ENCODE peak calls at places on chromosomes 12 and 14, in six cellular contexts. One of them, this sample, is unnamed.

GRCh38 chr12:119780786-119781434 is 96.2 kb downstream of the CIT start:
- DNase-seq in head of caudate nucleus: peak; percentile 58
- DNase-seq in KG1: no peak
- DNase-seq in caudate nucleus: no peak
- DNase-seq in stimulated activated CD8-positive, alpha-beta memory T cell treated with anti-CD3 and anti-CD28 coated beads, Interleukin-7, amount 100 ng/mL, for 4 hours: no peak
- DNase-seq in stimulated activated CD4-positive, alpha-beta T cell treated with anti-CD3 and anti-CD28 coated beads, Interleukin-4, amount 100 ng/mL, for 48 hours: no peak
- DNase-seq in this sample: no peak

GRCh38 chr14:64394423-64394822 is 6.3 kb downstream of the MTHFD1 start:
- DNase-seq in head of caudate nucleus: no peak
- DNase-seq in KG1: no peak
- DNase-seq in caudate nucleus: no peak
- DNase-seq in stimulated activated CD8-positive, alpha-beta memory T cell treated with anti-CD3 and anti-CD28 coated beads, Interleukin-7, amount 100 ng/mL, for 4 hours: no peak
- DNase-seq in stimulated activated CD4-positive, alpha-beta T cell treated with anti-CD3 and anti-CD28 coated beads, Interleukin-4, amount 100 ng/mL, for 48 hours: no peak
- DNase-seq in this sample: no peak

GRCh38 chr12:54390668-54391551 is 6.4 kb upstream of the ZNF385A start:
- DNase-seq in head of caudate nucleus: peak; percentile 68
- DNase-seq in KG1: no peak
- DNase-seq in caudate nucleus: peak; percentile 5
- DNase-seq in stimulated activated CD8-positive, alpha-beta memory T cell treated with anti-CD3 and anti-CD28 coated beads, Interleukin-7, amount 100 ng/mL, for 4 hours: peak; percentile 40
- DNase-seq in stimulated activated CD4-positive, alpha-beta T cell treated with anti-CD3 and anti-CD28 coated beads, Interleukin-4, amount 100 ng/mL, for 48 hours: peak; percentile 54
- DNase-seq in this sample: peak; percentile 39

GRCh38 chr14:68367444-68368014 is 425.3 kb downstream of the ZFP36L1 start:
- DNase-seq in head of caudate nucleus: no peak
- DNase-seq in KG1: no peak
- DNase-seq in caudate nucleus: no peak
- DNase-seq in stimulated activated CD8-positive, alpha-beta memory T cell treated with anti-CD3 and anti-CD28 coated beads, Interleukin-7, amount 100 ng/mL, for 4 hours: no peak
- DNase-seq in stimulated activated CD4-positive, alpha-beta T cell treated with anti-CD3 and anti-CD28 coated beads, Interleukin-4, amount 100 ng/mL, for 48 hours: no peak
- DNase-seq in this sample: no peak

GRCh38 chr12:98456583-98457573 is 58.5 kb upstream of the TMPO start:
- DNase-seq in head of caudate nucleus: peak; percentile 14
- DNase-seq in KG1: no peak
- DNase-seq in caudate nucleus: no peak
- DNase-seq in stimulated activated CD8-positive, alpha-beta memory T cell treated with anti-CD3 and anti-CD28 coated beads, Interleukin-7, amount 100 ng/mL, for 4 hours: no peak
- DNase-seq in stimulated activated CD4-positive, alpha-beta T cell treated with anti-CD3 and anti-CD28 coated beads, Interleukin-4, amount 100 ng/mL, for 48 hours: peak; percentile 15
- DNase-seq in this sample: peak; percentile 0

GRCh38 chr14:26709019-26709418 is 111.2 kb upstream of the NOVA1 start:
- DNase-seq in head of caudate nucleus: no peak
- DNase-seq in KG1: no peak
- DNase-seq in caudate nucleus: no peak
- DNase-seq in stimulated activated CD8-positive, alpha-beta memory T cell treated with anti-CD3 and anti-CD28 coated beads, Interleukin-7, amount 100 ng/mL, for 4 hours: no peak
- DNase-seq in stimulated activated CD4-positive, alpha-beta T cell treated with anti-CD3 and anti-CD28 coated beads, Interleukin-4, amount 100 ng/mL, for 48 hours: no peak
- DNase-seq in this sample: no peak

GRCh38 chr12:88805286-88805685 is 225.0 kb upstream of the KITLG start:
- DNase-seq in head of caudate nucleus: no peak
- DNase-seq in KG1: no peak
- DNase-seq in caudate nucleus: no peak
- DNase-seq in stimulated activated CD8-positive, alpha-beta memory T cell treated with anti-CD3 and anti-CD28 coated beads, Interleukin-7, amount 100 ng/mL, for 4 hours: no peak
- DNase-seq in stimulated activated CD4-positive, alpha-beta T cell treated with anti-CD3 and anti-CD28 coated beads, Interleukin-4, amount 100 ng/mL, for 48 hours: no peak
- DNase-seq in this sample: no peak

GRCh38 chr12:109296431-109296830 is 12.7 kb downstream of the FOXN4 start:
- DNase-seq in head of caudate nucleus: no peak
- DNase-seq in KG1: no peak
- DNase-seq in caudate nucleus: no peak
- DNase-seq in stimulated activated CD8-positive, alpha-beta memory T cell treated with anti-CD3 and anti-CD28 coated beads, Interleukin-7, amount 100 ng/mL, for 4 hours: no peak
- DNase-seq in stimulated activated CD4-positive, alpha-beta T cell treated with anti-CD3 and anti-CD28 coated beads, Interleukin-4, amount 100 ng/mL, for 48 hours: no peak
- DNase-seq in this sample: no peak

GRCh38 chr12:48815281-48816110 is 2.8 kb upstream of the CACNB3 start:
- DNase-seq in head of caudate nucleus: peak; percentile 71
- DNase-seq in KG1: peak; percentile 32
- DNase-seq in caudate nucleus: peak; percentile 49
- DNase-seq in stimulated activated CD8-positive, alpha-beta memory T cell treated with anti-CD3 and anti-CD28 coated beads, Interleukin-7, amount 100 ng/mL, for 4 hours: no peak
- DNase-seq in stimulated activated CD4-positive, alpha-beta T cell treated with anti-CD3 and anti-CD28 coated beads, Interleukin-4, amount 100 ng/mL, for 48 hours: peak; percentile 42
- DNase-seq in this sample: no peak

GRCh38 chr12:114291389-114292075 is 114.4 kb downstream of the TBX5 start:
- DNase-seq in head of caudate nucleus: no peak
- DNase-seq in KG1: no peak
- DNase-seq in caudate nucleus: no peak
- DNase-seq in stimulated activated CD8-positive, alpha-beta memory T cell treated with anti-CD3 and anti-CD28 coated beads, Interleukin-7, amount 100 ng/mL, for 4 hours: no peak
- DNase-seq in stimulated activated CD4-positive, alpha-beta T cell treated with anti-CD3 and anti-CD28 coated beads, Interleukin-4, amount 100 ng/mL, for 48 hours: no peak
- DNase-seq in this sample: no peak

GRCh38 chr12:50924439-50925341 is 27.7 kb upstream of the HIGD1C start:
- DNase-seq in head of caudate nucleus: peak; percentile 84
- DNase-seq in KG1: peak; percentile 92
- DNase-seq in caudate nucleus: peak; percentile 79
- DNase-seq in stimulated activated CD8-positive, alpha-beta memory T cell treated with anti-CD3 and anti-CD28 coated beads, Interleukin-7, amount 100 ng/mL, for 4 hours: peak; percentile 19
- DNase-seq in stimulated activated CD4-positive, alpha-beta T cell treated with anti-CD3 and anti-CD28 coated beads, Interleukin-4, amount 100 ng/mL, for 48 hours: no peak
- DNase-seq in this sample: peak; percentile 5

GRCh38 chr12:99911076-99911475 is 73.7 kb downstream of the ANKS1B start:
- DNase-seq in head of caudate nucleus: no peak
- DNase-seq in KG1: no peak
- DNase-seq in caudate nucleus: no peak
- DNase-seq in stimulated activated CD8-positive, alpha-beta memory T cell treated with anti-CD3 and anti-CD28 coated beads, Interleukin-7, amount 100 ng/mL, for 4 hours: no peak
- DNase-seq in stimulated activated CD4-positive, alpha-beta T cell treated with anti-CD3 and anti-CD28 coated beads, Interleukin-4, amount 100 ng/mL, for 48 hours: no peak
- DNase-seq in this sample: no peak

GRCh38 chr12:23756416-23756815 is 193.1 kb downstream of the SOX5 start:
- DNase-seq in head of caudate nucleus: no peak
- DNase-seq in KG1: no peak
- DNase-seq in caudate nucleus: no peak
- DNase-seq in stimulated activated CD8-positive, alpha-beta memory T cell treated with anti-CD3 and anti-CD28 coated beads, Interleukin-7, amount 100 ng/mL, for 4 hours: no peak
- DNase-seq in stimulated activated CD4-positive, alpha-beta T cell treated with anti-CD3 and anti-CD28 coated beads, Interleukin-4, amount 100 ng/mL, for 48 hours: no peak
- DNase-seq in this sample: no peak

GRCh38 chr12:3168775-3169221 is 91.6 kb downstream of the TSPAN9 start:
- DNase-seq in head of caudate nucleus: peak; percentile 46
- DNase-seq in KG1: no peak
- DNase-seq in caudate nucleus: no peak
- DNase-seq in stimulated activated CD8-positive, alpha-beta memory T cell treated with anti-CD3 and anti-CD28 coated beads, Interleukin-7, amount 100 ng/mL, for 4 hours: no peak
- DNase-seq in stimulated activated CD4-positive, alpha-beta T cell treated with anti-CD3 and anti-CD28 coated beads, Interleukin-4, amount 100 ng/mL, for 48 hours: peak; percentile 58
- DNase-seq in this sample: no peak

GRCh38 chr14:103177376-103177775 is 54.1 kb downstream of the TNFAIP2 start:
- DNase-seq in head of caudate nucleus: no peak
- DNase-seq in KG1: no peak
- DNase-seq in caudate nucleus: no peak
- DNase-seq in stimulated activated CD8-positive, alpha-beta memory T cell treated with anti-CD3 and anti-CD28 coated beads, Interleukin-7, amount 100 ng/mL, for 4 hours: no peak
- DNase-seq in stimulated activated CD4-positive, alpha-beta T cell treated with anti-CD3 and anti-CD28 coated beads, Interleukin-4, amount 100 ng/mL, for 48 hours: no peak
- DNase-seq in this sample: no peak

GRCh38 chr12:127760996-127761395 is 506.0 kb upstream of the TMEM132C start:
- DNase-seq in head of caudate nucleus: peak; percentile 61
- DNase-seq in KG1: no peak
- DNase-seq in caudate nucleus: peak; percentile 34
- DNase-seq in stimulated activated CD8-positive, alpha-beta memory T cell treated with anti-CD3 and anti-CD28 coated beads, Interleukin-7, amount 100 ng/mL, for 4 hours: no peak
- DNase-seq in stimulated activated CD4-positive, alpha-beta T cell treated with anti-CD3 and anti-CD28 coated beads, Interleukin-4, amount 100 ng/mL, for 48 hours: no peak
- DNase-seq in this sample: no peak

GRCh38 chr14:76566439-76566838 is 190.5 kb downstream of the ESRRB start:
- DNase-seq in head of caudate nucleus: no peak
- DNase-seq in KG1: no peak
- DNase-seq in caudate nucleus: no peak
- DNase-seq in stimulated activated CD8-positive, alpha-beta memory T cell treated with anti-CD3 and anti-CD28 coated beads, Interleukin-7, amount 100 ng/mL, for 4 hours: no peak
- DNase-seq in stimulated activated CD4-positive, alpha-beta T cell treated with anti-CD3 and anti-CD28 coated beads, Interleukin-4, amount 100 ng/mL, for 48 hours: no peak
- DNase-seq in this sample: no peak

GRCh38 chr12:114226241-114226928 is 179.6 kb downstream of the TBX5 start:
- DNase-seq in head of caudate nucleus: no peak
- DNase-seq in KG1: no peak
- DNase-seq in caudate nucleus: no peak
- DNase-seq in stimulated activated CD8-positive, alpha-beta memory T cell treated with anti-CD3 and anti-CD28 coated beads, Interleukin-7, amount 100 ng/mL, for 4 hours: no peak
- DNase-seq in stimulated activated CD4-positive, alpha-beta T cell treated with anti-CD3 and anti-CD28 coated beads, Interleukin-4, amount 100 ng/mL, for 48 hours: no peak
- DNase-seq in this sample: no peak

GRCh38 chr14:59177229-59177628 is 11.2 kb upstream of the DAAM1 start:
- DNase-seq in head of caudate nucleus: no peak
- DNase-seq in KG1: no peak
- DNase-seq in caudate nucleus: no peak
- DNase-seq in stimulated activated CD8-positive, alpha-beta memory T cell treated with anti-CD3 and anti-CD28 coated beads, Interleukin-7, amount 100 ng/mL, for 4 hours: no peak
- DNase-seq in stimulated activated CD4-positive, alpha-beta T cell treated with anti-CD3 and anti-CD28 coated beads, Interleukin-4, amount 100 ng/mL, for 48 hours: no peak
- DNase-seq in this sample: no peak

GRCh38 chr12:127260531-127260930 is 1006.4 kb upstream of the TMEM132C start:
- DNase-seq in head of caudate nucleus: no peak
- DNase-seq in KG1: no peak
- DNase-seq in caudate nucleus: no peak
- DNase-seq in stimulated activated CD8-positive, alpha-beta memory T cell treated with anti-CD3 and anti-CD28 coated beads, Interleukin-7, amount 100 ng/mL, for 4 hours: no peak
- DNase-seq in stimulated activated CD4-positive, alpha-beta T cell treated with anti-CD3 and anti-CD28 coated beads, Interleukin-4, amount 100 ng/mL, for 48 hours: no peak
- DNase-seq in this sample: no peak

GRCh38 chr12:121330692-121331091 is 21.5 kb downstream of the ANAPC5 start:
- DNase-seq in head of caudate nucleus: no peak
- DNase-seq in KG1: no peak
- DNase-seq in caudate nucleus: no peak
- DNase-seq in stimulated activated CD8-positive, alpha-beta memory T cell treated with anti-CD3 and anti-CD28 coated beads, Interleukin-7, amount 100 ng/mL, for 4 hours: no peak
- DNase-seq in stimulated activated CD4-positive, alpha-beta T cell treated with anti-CD3 and anti-CD28 coated beads, Interleukin-4, amount 100 ng/mL, for 48 hours: no peak
- DNase-seq in this sample: no peak

GRCh38 chr12:12333407-12333831 is 16.6 kb downstream of the MANSC1 start:
- DNase-seq in head of caudate nucleus: peak; percentile 15
- DNase-seq in KG1: no peak
- DNase-seq in caudate nucleus: no peak
- DNase-seq in stimulated activated CD8-positive, alpha-beta memory T cell treated with anti-CD3 and anti-CD28 coated beads, Interleukin-7, amount 100 ng/mL, for 4 hours: no peak
- DNase-seq in stimulated activated CD4-positive, alpha-beta T cell treated with anti-CD3 and anti-CD28 coated beads, Interleukin-4, amount 100 ng/mL, for 48 hours: no peak
- DNase-seq in this sample: no peak

GRCh38 chr12:117818400-117818799 is 150.4 kb downstream of the KSR2 start:
- DNase-seq in head of caudate nucleus: no peak
- DNase-seq in KG1: no peak
- DNase-seq in caudate nucleus: no peak
- DNase-seq in stimulated activated CD8-positive, alpha-beta memory T cell treated with anti-CD3 and anti-CD28 coated beads, Interleukin-7, amount 100 ng/mL, for 4 hours: no peak
- DNase-seq in stimulated activated CD4-positive, alpha-beta T cell treated with anti-CD3 and anti-CD28 coated beads, Interleukin-4, amount 100 ng/mL, for 48 hours: no peak
- DNase-seq in this sample: no peak

GRCh38 chr14:73879027-73879426 is 7.6 kb upstream of the ZNF410 start:
- DNase-seq in head of caudate nucleus: no peak
- DNase-seq in KG1: no peak
- DNase-seq in caudate nucleus: no peak
- DNase-seq in stimulated activated CD8-positive, alpha-beta memory T cell treated with anti-CD3 and anti-CD28 coated beads, Interleukin-7, amount 100 ng/mL, for 4 hours: no peak
- DNase-seq in stimulated activated CD4-positive, alpha-beta T cell treated with anti-CD3 and anti-CD28 coated beads, Interleukin-4, amount 100 ng/mL, for 48 hours: no peak
- DNase-seq in this sample: no peak

GRCh38 chr12:31387011-31387410 is 61.1 kb upstream of the SINHCAF start:
- DNase-seq in head of caudate nucleus: no peak
- DNase-seq in KG1: no peak
- DNase-seq in caudate nucleus: no peak
- DNase-seq in stimulated activated CD8-positive, alpha-beta memory T cell treated with anti-CD3 and anti-CD28 coated beads, Interleukin-7, amount 100 ng/mL, for 4 hours: no peak
- DNase-seq in stimulated activated CD4-positive, alpha-beta T cell treated with anti-CD3 and anti-CD28 coated beads, Interleukin-4, amount 100 ng/mL, for 48 hours: no peak
- DNase-seq in this sample: no peak

GRCh38 chr12:18257251-18257650 is 4.1 kb upstream of the PIK3C2G start:
- DNase-seq in head of caudate nucleus: no peak
- DNase-seq in KG1: no peak
- DNase-seq in caudate nucleus: no peak
- DNase-seq in stimulated activated CD8-positive, alpha-beta memory T cell treated with anti-CD3 and anti-CD28 coated beads, Interleukin-7, amount 100 ng/mL, for 4 hours: no peak
- DNase-seq in stimulated activated CD4-positive, alpha-beta T cell treated with anti-CD3 and anti-CD28 coated beads, Interleukin-4, amount 100 ng/mL, for 48 hours: no peak
- DNase-seq in this sample: no peak

GRCh38 chr12:52806169-52806811 is 7.6 kb downstream of the KRT4 start:
- DNase-seq in head of caudate nucleus: no peak
- DNase-seq in KG1: no peak
- DNase-seq in caudate nucleus: no peak
- DNase-seq in stimulated activated CD8-positive, alpha-beta memory T cell treated with anti-CD3 and anti-CD28 coated beads, Interleukin-7, amount 100 ng/mL, for 4 hours: no peak
- DNase-seq in stimulated activated CD4-positive, alpha-beta T cell treated with anti-CD3 and anti-CD28 coated beads, Interleukin-4, amount 100 ng/mL, for 48 hours: no peak
- DNase-seq in this sample: no peak

GRCh38 chr12:40104461-40105264 is 1.2 kb downstream of the SLC2A13 start:
- DNase-seq in head of caudate nucleus: no peak
- DNase-seq in KG1: no peak
- DNase-seq in caudate nucleus: no peak
- DNase-seq in stimulated activated CD8-positive, alpha-beta memory T cell treated with anti-CD3 and anti-CD28 coated beads, Interleukin-7, amount 100 ng/mL, for 4 hours: no peak
- DNase-seq in stimulated activated CD4-positive, alpha-beta T cell treated with anti-CD3 and anti-CD28 coated beads, Interleukin-4, amount 100 ng/mL, for 48 hours: peak; percentile 2
- DNase-seq in this sample: no peak

GRCh38 chr12:53200458-53201169 is 6.4 kb downstream of the ITGB7 start:
- DNase-seq in head of caudate nucleus: no peak
- DNase-seq in KG1: no peak
- DNase-seq in caudate nucleus: no peak
- DNase-seq in stimulated activated CD8-positive, alpha-beta memory T cell treated with anti-CD3 and anti-CD28 coated beads, Interleukin-7, amount 100 ng/mL, for 4 hours: no peak
- DNase-seq in stimulated activated CD4-positive, alpha-beta T cell treated with anti-CD3 and anti-CD28 coated beads, Interleukin-4, amount 100 ng/mL, for 48 hours: peak; percentile 44
- DNase-seq in this sample: no peak

This sample was measured in activated CD8-positive, alpha-beta memory T cell treated with anti-CD3 and anti-CD28 coated beads for 4 hours.